ENCODE peak calls at places on chromosomes 11 and 22, in five cellular contexts. One of them, this sample, is unnamed.

GRCh38 chr11:66008468-66009101 is 3.2 kb upstream of the CST6 start:
- DNase-seq in HCT116: no peak
- DNase-seq in SK-N-SH: no peak
- DNase-seq in K562: no peak
- DNase-seq in HepG2: no peak
- DNase-seq in this sample: peak; percentile 72

GRCh38 chr11:66467034-66467659 is 442 bp downstream of the PELI3 start:
- DNase-seq in HCT116: no peak
- DNase-seq in SK-N-SH: no peak
- DNase-seq in K562: peak; percentile 51
- DNase-seq in HepG2: no peak
- DNase-seq in this sample: peak; percentile 61

GRCh38 chr11:110053848-110054414 is 39.3 kb upstream of the ZC3H12C start:
- DNase-seq in HCT116: no peak
- DNase-seq in SK-N-SH: no peak
- DNase-seq in K562: no peak
- DNase-seq in HepG2: no peak
- DNase-seq in this sample: no peak

GRCh38 chr11:108733479-108734116 is 68.7 kb downstream of the DDX10 start:
- DNase-seq in HCT116: no peak
- DNase-seq in SK-N-SH: no peak
- DNase-seq in K562: peak; percentile 38
- DNase-seq in HepG2: no peak
- DNase-seq in this sample: no peak

GRCh38 chr11:120068114-120068573 is 69.8 kb downstream of the TRIM29 start:
- DNase-seq in HCT116: no peak
- DNase-seq in SK-N-SH: peak; percentile 75
- DNase-seq in K562: no peak
- DNase-seq in HepG2: no peak
- DNase-seq in this sample: no peak

GRCh38 chr11:15266999-15267398 is 152.3 kb downstream of the INSC start:
- DNase-seq in HCT116: no peak
- DNase-seq in SK-N-SH: no peak
- DNase-seq in K562: no peak
- DNase-seq in HepG2: no peak
- DNase-seq in this sample: no peak

GRCh38 chr22:47406180-47406723 is 643.8 kb downstream of the TBC1D22A start:
- DNase-seq in HCT116: no peak
- DNase-seq in SK-N-SH: no peak
- DNase-seq in K562: no peak
- DNase-seq in HepG2: no peak
- DNase-seq in this sample: no peak

GRCh38 chr11:64095286-64095825 is 59.6 kb downstream of the FLRT1 start:
- DNase-seq in HCT116: no peak
- DNase-seq in SK-N-SH: no peak
- DNase-seq in K562: no peak
- DNase-seq in HepG2: no peak
- DNase-seq in this sample: no peak

GRCh38 chr11:47254381-47254780 is 3.4 kb upstream of the NR1H3 start:
- DNase-seq in HCT116: no peak
- DNase-seq in SK-N-SH: no peak
- DNase-seq in K562: no peak
- DNase-seq in HepG2: no peak
- DNase-seq in this sample: no peak

GRCh38 chr22:45793161-45793560 is 121.5 kb downstream of the ATXN10 start:
- DNase-seq in HCT116: no peak
- DNase-seq in SK-N-SH: no peak
- DNase-seq in K562: no peak
- DNase-seq in HepG2: no peak
- DNase-seq in this sample: no peak

GRCh38 chr22:33909075-33909458 is 11.2 kb downstream of the LARGE1 start:
- DNase-seq in HCT116: no peak
- DNase-seq in SK-N-SH: no peak
- DNase-seq in K562: no peak
- DNase-seq in HepG2: peak; percentile 49
- DNase-seq in this sample: no peak

GRCh38 chr11:104916442-104916841 is 18.2 kb upstream of the CASP12 start:
- DNase-seq in HCT116: no peak
- DNase-seq in SK-N-SH: no peak
- DNase-seq in K562: no peak
- DNase-seq in HepG2: no peak
- DNase-seq in this sample: no peak

GRCh38 chr11:96055706-96056387 is 131.9 kb upstream of the MTMR2 start:
- DNase-seq in HCT116: no peak
- DNase-seq in SK-N-SH: no peak
- DNase-seq in K562: peak; percentile 24
- DNase-seq in HepG2: peak; percentile 7
- DNase-seq in this sample: no peak

GRCh38 chr22:31093956-31094622 is 13.0 kb downstream of the SMTN start:
- DNase-seq in HCT116: no peak
- DNase-seq in SK-N-SH: peak; percentile 22
- DNase-seq in K562: no peak
- DNase-seq in HepG2: no peak
- DNase-seq in this sample: peak; percentile 3

GRCh38 chr11:41494716-41495115 is 35.3 kb upstream of the LRRC4C start:
- DNase-seq in HCT116: no peak
- DNase-seq in SK-N-SH: no peak
- DNase-seq in K562: no peak
- DNase-seq in HepG2: no peak
- DNase-seq in this sample: no peak

GRCh38 chr11:41499429-41499828 is 40.0 kb upstream of the LRRC4C start:
- DNase-seq in HCT116: no peak
- DNase-seq in SK-N-SH: no peak
- DNase-seq in K562: no peak
- DNase-seq in HepG2: no peak
- DNase-seq in this sample: no peak

GRCh38 chr11:41498726-41499125 is 39.3 kb upstream of the LRRC4C start:
- DNase-seq in HCT116: no peak
- DNase-seq in SK-N-SH: peak; percentile 5
- DNase-seq in K562: no peak
- DNase-seq in HepG2: no peak
- DNase-seq in this sample: no peak

DNA sequence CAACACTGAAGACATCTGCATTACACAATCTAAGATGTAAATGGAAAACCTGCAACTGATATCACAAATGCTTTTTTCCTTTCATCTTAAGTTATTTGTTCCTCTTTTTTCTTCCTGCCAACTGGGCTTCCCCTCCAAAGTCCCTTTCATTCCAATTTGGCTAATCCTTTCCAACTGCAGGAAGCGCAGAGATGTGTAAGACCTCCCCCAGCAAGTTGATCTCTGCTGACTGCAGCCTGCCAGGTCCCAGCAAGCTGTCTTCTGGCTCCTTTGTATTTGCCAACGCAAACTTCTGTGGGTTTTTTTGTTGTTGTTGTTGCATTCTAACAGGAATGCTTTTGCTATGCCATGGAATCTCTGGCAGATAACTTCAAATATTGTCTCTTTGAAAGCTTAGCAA is 38.5 kb upstream of the LRRC4C start:
- DNase-seq in HCT116: no peak
- DNase-seq in SK-N-SH: no peak
- DNase-seq in K562: no peak
- DNase-seq in HepG2: no peak
- DNase-seq in this sample: no peak
- TF ChIP-seq JUND in HCT116: no peak
- TF ChIP-seq JUND in SK-N-SH: no peak
- TF ChIP-seq JUND in K562: no peak
- TF ChIP-seq JUND in HepG2: no peak
- TF ChIP-seq JUND in this sample: no peak

GRCh38 chr11:93059074-93059957 is 89.9 kb downstream of the MTNR1B start:
- DNase-seq in HCT116: no peak
- DNase-seq in SK-N-SH: no peak
- DNase-seq in K562: peak; percentile 7
- DNase-seq in HepG2: no peak
- DNase-seq in this sample: no peak

GRCh38 chr11:93067881-93068390 is 98.5 kb downstream of the MTNR1B start:
- DNase-seq in HCT116: no peak
- DNase-seq in SK-N-SH: no peak
- DNase-seq in K562: no peak
- DNase-seq in HepG2: no peak
- DNase-seq in this sample: no peak

DNA sequence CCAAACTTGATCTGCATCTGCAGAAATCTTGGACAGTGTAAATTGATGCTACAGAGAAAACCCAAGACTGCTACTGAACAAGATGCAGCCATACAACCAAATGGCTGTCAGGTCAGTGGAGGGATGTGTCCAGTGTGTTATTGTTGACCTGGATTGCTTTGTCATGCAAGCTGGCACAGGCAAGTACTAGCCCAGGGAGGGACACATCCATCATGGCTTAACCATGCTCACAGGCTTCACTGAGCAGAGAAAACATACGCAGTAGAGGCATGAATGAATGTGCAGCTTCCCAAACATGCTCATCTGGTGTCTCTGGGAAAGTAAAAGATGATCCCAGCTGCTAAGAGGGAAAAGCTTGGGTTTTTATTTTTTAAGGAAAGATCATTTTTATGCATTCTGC is 93.7 kb downstream of the MTNR1B start:
- DNase-seq in HCT116: no peak
- DNase-seq in SK-N-SH: no peak
- DNase-seq in K562: no peak
- DNase-seq in HepG2: no peak
- DNase-seq in this sample: no peak
- TF ChIP-seq JUND in HCT116: no peak
- TF ChIP-seq JUND in SK-N-SH: no peak
- TF ChIP-seq JUND in K562: no peak
- TF ChIP-seq JUND in HepG2: no peak
- TF ChIP-seq JUND in this sample: no peak

GRCh38 chr22:36360871-36361383 is 26.8 kb downstream of the MYH9 start:
- DNase-seq in HCT116: no peak
- DNase-seq in SK-N-SH: no peak
- DNase-seq in K562: no peak
- DNase-seq in HepG2: no peak
- DNase-seq in this sample: peak; percentile 35
- TF ChIP-seq JUND in HCT116: no peak
- TF ChIP-seq JUND in SK-N-SH: peak; percentile 21
- TF ChIP-seq JUND in K562: no peak
- TF ChIP-seq JUND in HepG2: no peak
- TF ChIP-seq JUND in this sample: no peak

GRCh38 chr22:41562461-41562860 is 1.7 kb downstream of the CSDC2 start:
- DNase-seq in HCT116: no peak
- DNase-seq in SK-N-SH: no peak
- DNase-seq in K562: no peak
- DNase-seq in HepG2: no peak
- DNase-seq in this sample: no peak

GRCh38 chr22:41564563-41564962 is 3.8 kb downstream of the CSDC2 start:
- DNase-seq in HCT116: no peak
- DNase-seq in SK-N-SH: no peak
- DNase-seq in K562: no peak
- DNase-seq in HepG2: no peak
- DNase-seq in this sample: no peak

GRCh38 chr22:41561335-41561734 is 525 bp downstream of the CSDC2 start:
- DNase-seq in HCT116: no peak
- DNase-seq in SK-N-SH: no peak
- DNase-seq in K562: no peak
- DNase-seq in HepG2: no peak
- DNase-seq in this sample: no peak

GRCh38 chr22:41561788-41562187 is 978 bp downstream of the CSDC2 start:
- DNase-seq in HCT116: no peak
- DNase-seq in SK-N-SH: no peak
- DNase-seq in K562: no peak
- DNase-seq in HepG2: no peak
- DNase-seq in this sample: no peak

GRCh38 chr22:41563051-41563711 is 2.4 kb downstream of the CSDC2 start:
- DNase-seq in HCT116: no peak
- DNase-seq in SK-N-SH: no peak
- DNase-seq in K562: peak; percentile 73
- DNase-seq in HepG2: peak; percentile 43
- DNase-seq in this sample: no peak
- TF ChIP-seq JUND in HCT116: no peak
- TF ChIP-seq JUND in SK-N-SH: peak; percentile 71
- TF ChIP-seq JUND in K562: peak; percentile 39
- TF ChIP-seq JUND in HepG2: no peak
- TF ChIP-seq JUND in this sample: no peak

DNA sequence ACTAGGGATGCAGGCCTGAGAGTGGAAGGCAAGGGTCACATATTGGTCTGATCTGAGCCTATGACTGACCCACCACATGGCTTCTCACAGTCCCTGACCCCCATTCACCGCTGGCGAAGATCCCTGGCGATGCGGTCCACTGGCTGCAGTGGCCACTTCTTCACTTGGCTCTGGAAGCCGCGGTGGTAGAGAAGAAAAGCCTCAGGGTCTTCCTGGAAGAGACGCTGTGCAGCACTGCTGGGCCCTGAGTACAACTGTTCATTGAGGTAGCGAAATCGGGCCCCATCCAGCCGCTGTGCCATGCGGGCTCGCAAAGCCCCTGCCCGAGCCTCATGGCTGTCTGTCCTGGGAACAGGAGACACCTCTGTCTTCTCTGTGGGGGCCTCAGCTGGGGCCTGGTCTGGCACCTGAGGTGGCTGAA is 2.4 kb downstream of the RRP8 start:
- DNase-seq in HCT116: no peak
- DNase-seq in SK-N-SH: no peak
- DNase-seq in K562: no peak
- DNase-seq in HepG2: no peak
- DNase-seq in this sample: no peak
- TF ChIP-seq JUND in HCT116: no peak
- TF ChIP-seq JUND in SK-N-SH: no peak
- TF ChIP-seq JUND in K562: no peak
- TF ChIP-seq JUND in HepG2: no peak
- TF ChIP-seq JUND in this sample: no peak

DNA sequence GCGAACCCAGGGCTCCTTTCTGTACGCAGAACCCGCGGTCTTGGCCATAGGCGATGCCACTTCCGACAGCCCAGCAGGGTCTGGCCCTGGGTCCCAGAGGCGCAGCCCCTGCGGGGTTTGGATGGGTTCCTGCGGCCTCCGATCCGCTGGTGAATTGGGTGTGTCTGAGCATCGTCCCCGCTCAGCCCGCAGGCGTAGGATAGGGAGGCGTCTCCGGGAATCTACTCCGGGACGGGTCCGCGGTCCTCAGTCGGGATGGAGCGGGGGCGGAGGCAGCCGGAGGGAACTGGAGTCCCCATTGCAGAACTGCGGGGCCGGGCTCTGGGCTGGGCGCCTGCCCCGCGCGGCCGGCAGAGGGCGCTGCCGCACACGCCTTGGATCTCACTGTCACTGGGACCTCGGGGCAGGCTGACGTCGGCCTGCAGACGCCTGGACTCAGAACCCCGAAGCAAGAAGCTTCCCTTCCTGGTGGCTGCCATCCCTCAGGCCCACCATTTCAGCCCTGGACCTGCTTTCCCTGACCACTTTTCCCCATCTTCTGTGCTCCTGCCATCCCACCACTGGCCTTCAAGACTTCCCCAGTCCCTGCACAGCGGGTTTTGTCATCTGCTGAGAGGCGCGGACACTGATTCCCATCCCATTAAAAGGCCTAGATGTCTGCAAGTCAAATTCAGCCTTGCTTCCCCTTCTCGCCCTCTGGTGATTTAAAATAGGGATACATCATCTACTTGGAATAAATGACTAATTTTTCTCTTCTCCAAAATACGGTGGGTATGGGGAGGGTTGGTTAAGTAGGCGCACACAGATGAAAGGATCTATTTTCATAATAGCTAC is 38.3 kb upstream of the CREB3L1 start:
- DNase-seq in HCT116: peak; percentile 62
- DNase-seq in SK-N-SH: peak; percentile 94
- DNase-seq in K562: peak; percentile 92
- DNase-seq in HepG2: peak; percentile 40
- DNase-seq in this sample: peak; percentile 83
- TF ChIP-seq JUND in HCT116: no peak
- TF ChIP-seq JUND in SK-N-SH: no peak
- TF ChIP-seq JUND in K562: peak; percentile 63
- TF ChIP-seq JUND in HepG2: no peak
- TF ChIP-seq JUND in this sample: no peak